ENCODE peak calls at places on chromosomes 13 and 19, in five cellular contexts. One of them, this sample, is unnamed. For H3K36me3, the result is how much of the 10 kb centered on the place peaks cover.

GRCh38 chr19:53865918-53866696 is 1.6 kb upstream of the MYADM start:
- DNase-seq in GM23248: peak
- DNase-seq in endodermal cell: peak
- DNase-seq in uterus: peak
- DNase-seq in CD8-positive, alpha-beta T cell: peak
- DNase-seq in this sample: peak

GRCh38 chr19:11384778-11385129 is 640 bp upstream of the EPOR start:
- DNase-seq in GM23248: no peak
- DNase-seq in endodermal cell: no peak
- DNase-seq in uterus: no peak
- DNase-seq in CD8-positive, alpha-beta T cell: no peak
- DNase-seq in this sample: no peak

GRCh38 chr19:5338661-5339469 is 1.7 kb downstream of the PTPRS start:
- DNase-seq in GM23248: no peak
- DNase-seq in endodermal cell: peak
- DNase-seq in uterus: no peak
- DNase-seq in CD8-positive, alpha-beta T cell: no peak
- DNase-seq in this sample: no peak

GRCh38 chr13:40061466-40062450 is 406.3 kb downstream of the COG6 start:
- DNase-seq in GM23248: peak
- DNase-seq in endodermal cell: no peak
- DNase-seq in uterus: no peak
- DNase-seq in CD8-positive, alpha-beta T cell: no peak
- DNase-seq in this sample: no peak

GRCh38 chr13:28494861-28495585 is at the start of gene FLT1:
- DNase-seq in GM23248: peak
- DNase-seq in endodermal cell: peak
- DNase-seq in uterus: peak
- DNase-seq in CD8-positive, alpha-beta T cell: peak
- DNase-seq in this sample: peak

GRCh38 chr13:94263038-94263437 is 216.4 kb downstream of the DCT start:
- DNase-seq in GM23248: no peak
- DNase-seq in endodermal cell: no peak
- DNase-seq in uterus: no peak
- DNase-seq in CD8-positive, alpha-beta T cell: no peak
- DNase-seq in this sample: no peak

GRCh38 chr13:32726374-32727037 is 140.3 kb downstream of the PDS5B start:
- DNase-seq in GM23248: peak
- DNase-seq in endodermal cell: no peak
- DNase-seq in uterus: no peak
- DNase-seq in CD8-positive, alpha-beta T cell: no peak
- DNase-seq in this sample: no peak

GRCh38 chr19:3338541-3339181 is 27.7 kb upstream of the NFIC start:
- DNase-seq in GM23248: no peak
- DNase-seq in endodermal cell: no peak
- DNase-seq in uterus: peak
- DNase-seq in CD8-positive, alpha-beta T cell: peak
- DNase-seq in this sample: peak

GRCh38 chr19:44658069-44658727 is 13.1 kb upstream of the CEACAM19 start:
- DNase-seq in GM23248: peak
- DNase-seq in endodermal cell: no peak
- DNase-seq in uterus: no peak
- DNase-seq in CD8-positive, alpha-beta T cell: no peak
- DNase-seq in this sample: no peak

GRCh38 chr19:32876919-32877285 is 7.3 kb upstream of the SLC7A9 start:
- DNase-seq in GM23248: no peak
- DNase-seq in endodermal cell: no peak
- DNase-seq in uterus: no peak
- DNase-seq in CD8-positive, alpha-beta T cell: no peak
- DNase-seq in this sample: peak

GRCh38 chr13:25190256-25190655 is 18.2 kb upstream of the AMER2 start:
- DNase-seq in GM23248: no peak
- DNase-seq in endodermal cell: peak
- DNase-seq in uterus: no peak
- DNase-seq in CD8-positive, alpha-beta T cell: no peak
- DNase-seq in this sample: no peak

GRCh38 chr13:25196971-25197370 is 24.9 kb upstream of the AMER2 start:
- DNase-seq in GM23248: no peak
- DNase-seq in endodermal cell: no peak
- DNase-seq in uterus: no peak
- DNase-seq in CD8-positive, alpha-beta T cell: no peak
- DNase-seq in this sample: no peak

GRCh38 chr13:25192052-25192451 is 20.0 kb upstream of the AMER2 start:
- DNase-seq in GM23248: no peak
- DNase-seq in endodermal cell: no peak
- DNase-seq in uterus: no peak
- DNase-seq in CD8-positive, alpha-beta T cell: no peak
- DNase-seq in this sample: no peak

GRCh38 chr13:25192936-25193335 is 20.8 kb upstream of the AMER2 start:
- DNase-seq in GM23248: no peak
- DNase-seq in endodermal cell: no peak
- DNase-seq in uterus: no peak
- DNase-seq in CD8-positive, alpha-beta T cell: no peak
- DNase-seq in this sample: no peak

GRCh38 chr13:25192489-25192888 is 20.4 kb upstream of the AMER2 start:
- DNase-seq in GM23248: no peak
- DNase-seq in endodermal cell: no peak
- DNase-seq in uterus: no peak
- DNase-seq in CD8-positive, alpha-beta T cell: no peak
- DNase-seq in this sample: no peak
- H3K36me3 ChIP-seq in GM23248: under half
- H3K36me3 ChIP-seq in endodermal cell: under half
- H3K36me3 ChIP-seq in uterus: under half
- H3K36me3 ChIP-seq in CD8-positive, alpha-beta T cell: under half
- H3K36me3 ChIP-seq in this sample: under half

GRCh38 chr13:113049981-113050380 is 55.6 kb upstream of the F7 start:
- DNase-seq in GM23248: no peak
- DNase-seq in endodermal cell: no peak
- DNase-seq in uterus: no peak
- DNase-seq in CD8-positive, alpha-beta T cell: no peak
- DNase-seq in this sample: peak
- H3K4me3 ChIP-seq in GM23248: no peak
- H3K4me3 ChIP-seq in endodermal cell: no peak
- H3K4me3 ChIP-seq in uterus: no peak
- H3K4me3 ChIP-seq in CD8-positive, alpha-beta T cell: no peak
- H3K4me3 ChIP-seq in this sample: no peak

GRCh38 chr13:113758651-113759524 is at the start of gene TMEM255B:
- DNase-seq in GM23248: peak
- DNase-seq in endodermal cell: peak
- DNase-seq in uterus: peak
- DNase-seq in CD8-positive, alpha-beta T cell: peak
- DNase-seq in this sample: peak

GRCh38 chr13:113761136-113761535 is 2.1 kb downstream of the TMEM255B start:
- DNase-seq in GM23248: no peak
- DNase-seq in endodermal cell: peak
- DNase-seq in uterus: no peak
- DNase-seq in CD8-positive, alpha-beta T cell: no peak
- DNase-seq in this sample: peak

GRCh38 chr13:113762538-113762937 is 3.5 kb downstream of the TMEM255B start:
- DNase-seq in GM23248: no peak
- DNase-seq in endodermal cell: peak
- DNase-seq in uterus: no peak
- DNase-seq in CD8-positive, alpha-beta T cell: no peak
- DNase-seq in this sample: peak

GRCh38 chr13:113762075-113762474 is 3.0 kb downstream of the TMEM255B start:
- DNase-seq in GM23248: no peak
- DNase-seq in endodermal cell: no peak
- DNase-seq in uterus: no peak
- DNase-seq in CD8-positive, alpha-beta T cell: no peak
- DNase-seq in this sample: no peak

DNA sequence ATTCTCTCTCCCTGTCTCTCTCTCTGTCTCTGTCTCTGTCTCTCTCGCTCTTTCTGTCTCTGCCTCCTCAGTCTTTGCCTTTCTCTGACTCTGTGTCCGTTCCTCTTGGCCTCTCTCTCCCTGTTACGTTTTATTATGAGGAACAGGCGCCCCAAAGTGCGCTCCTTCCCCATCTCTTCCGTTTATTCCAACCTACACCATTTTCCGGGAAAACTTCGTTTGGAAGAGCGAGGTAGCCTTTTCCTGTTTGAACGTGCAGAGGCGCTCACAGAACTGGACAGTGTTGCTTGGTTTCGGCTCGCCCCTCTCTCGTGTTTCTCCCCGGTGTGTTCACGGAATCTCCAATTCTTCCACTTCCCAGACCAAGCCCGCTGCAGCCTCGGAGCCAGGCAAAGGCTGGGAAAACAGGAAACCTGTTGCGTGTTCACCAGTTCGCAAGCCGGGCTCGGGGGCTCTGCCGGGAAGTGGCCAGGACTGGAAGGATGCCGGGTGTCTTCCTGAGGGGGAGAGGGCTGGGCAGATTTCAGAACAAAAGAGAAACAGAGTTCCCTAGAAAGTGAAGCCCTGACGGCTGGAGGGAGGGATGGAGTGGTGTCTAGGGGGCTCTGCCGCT is 605 bp downstream of the TMEM255B start:
- DNase-seq in GM23248: peak
- DNase-seq in endodermal cell: peak
- DNase-seq in uterus: peak
- DNase-seq in CD8-positive, alpha-beta T cell: no peak
- DNase-seq in this sample: peak
- H3K27ac ChIP-seq in GM23248: no peak
- H3K27ac ChIP-seq in endodermal cell: no peak
- H3K27ac ChIP-seq in uterus: peak
- H3K27ac ChIP-seq in CD8-positive, alpha-beta T cell: no peak
- H3K27ac ChIP-seq in this sample: peak

GRCh38 chr19:2184422-2185012 is 20.8 kb downstream of the DOT1L start:
- DNase-seq in GM23248: no peak
- DNase-seq in endodermal cell: no peak
- DNase-seq in uterus: no peak
- DNase-seq in CD8-positive, alpha-beta T cell: no peak
- DNase-seq in this sample: no peak
- H3K36me3 ChIP-seq in GM23248: under half
- H3K36me3 ChIP-seq in endodermal cell: under half
- H3K36me3 ChIP-seq in uterus: under half
- H3K36me3 ChIP-seq in CD8-positive, alpha-beta T cell: under half
- H3K36me3 ChIP-seq in this sample: under half

DNA sequence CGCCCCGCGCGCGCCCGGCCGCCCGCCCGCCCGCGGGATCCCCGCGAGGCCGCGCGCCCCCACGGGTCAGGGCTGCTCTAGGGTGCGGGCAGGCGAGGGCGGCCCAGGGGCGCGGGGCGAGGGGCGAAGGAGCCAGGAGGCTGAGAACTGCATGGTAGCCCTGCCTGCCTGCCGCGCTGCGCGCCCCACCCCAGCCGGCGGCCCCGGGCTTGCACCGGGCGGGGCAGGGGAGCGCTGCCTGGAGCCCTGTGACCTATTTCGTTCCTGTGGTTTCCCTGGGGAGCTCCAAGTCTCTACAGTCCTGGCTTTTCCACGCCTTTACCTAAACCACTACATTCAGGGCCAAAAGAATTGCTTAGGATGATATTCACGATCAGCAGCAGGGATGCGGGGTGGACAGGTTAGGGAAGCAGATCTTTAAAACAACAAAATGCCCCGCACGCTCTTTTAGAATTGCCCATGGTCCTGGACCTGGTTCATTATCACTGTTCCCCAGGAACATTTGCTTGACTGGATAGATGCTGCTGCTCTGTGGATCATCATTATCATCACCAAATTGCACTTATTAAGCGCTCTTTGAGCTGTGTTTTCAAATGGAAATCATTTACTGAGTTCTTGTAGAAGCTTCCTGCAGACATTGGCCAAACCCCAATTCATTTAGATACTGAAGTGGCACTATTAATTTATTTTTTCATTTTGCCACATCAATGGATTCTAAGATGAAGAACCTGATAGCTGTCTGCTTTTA is 423 bp upstream of the GPR12 start:
- DNase-seq in GM23248: no peak
- DNase-seq in endodermal cell: peak
- DNase-seq in uterus: no peak
- DNase-seq in CD8-positive, alpha-beta T cell: no peak
- DNase-seq in this sample: no peak
- H3K4me3 ChIP-seq in GM23248: no peak
- H3K4me3 ChIP-seq in endodermal cell: no peak
- H3K4me3 ChIP-seq in uterus: no peak
- H3K4me3 ChIP-seq in CD8-positive, alpha-beta T cell: no peak
- H3K4me3 ChIP-seq in this sample: peak

GRCh38 chr13:30305456-30305855 is 1.9 kb downstream of the KATNAL1 start:
- DNase-seq in GM23248: no peak
- DNase-seq in endodermal cell: no peak
- DNase-seq in uterus: no peak
- DNase-seq in CD8-positive, alpha-beta T cell: no peak
- DNase-seq in this sample: no peak
- H3K27ac ChIP-seq in GM23248: no peak
- H3K27ac ChIP-seq in endodermal cell: no peak
- H3K27ac ChIP-seq in uterus: peak
- H3K27ac ChIP-seq in CD8-positive, alpha-beta T cell: no peak
- H3K27ac ChIP-seq in this sample: no peak

GRCh38 chr19:27733551-27734266 is 1479.2 kb downstream of the UQCRFS1 start:
- DNase-seq in GM23248: no peak
- DNase-seq in endodermal cell: no peak
- DNase-seq in uterus: no peak
- DNase-seq in CD8-positive, alpha-beta T cell: peak
- DNase-seq in this sample: no peak
- H3K36me3 ChIP-seq in GM23248: under half
- H3K36me3 ChIP-seq in endodermal cell: under half
- H3K36me3 ChIP-seq in uterus: under half
- H3K36me3 ChIP-seq in CD8-positive, alpha-beta T cell: under half
- H3K36me3 ChIP-seq in this sample: under half

GRCh38 chr19:48470281-48470680 is 1.1 kb downstream of the CYTH2 start:
- DNase-seq in GM23248: no peak
- DNase-seq in endodermal cell: no peak
- DNase-seq in uterus: no peak
- DNase-seq in CD8-positive, alpha-beta T cell: no peak
- DNase-seq in this sample: peak

GRCh38 chr19:48469056-48469881 is at the start of gene CYTH2:
- DNase-seq in GM23248: peak
- DNase-seq in endodermal cell: peak
- DNase-seq in uterus: peak
- DNase-seq in CD8-positive, alpha-beta T cell: peak
- DNase-seq in this sample: peak

GRCh38 chr19:48466571-48467325 is 2.4 kb upstream of the CYTH2 start:
- DNase-seq in GM23248: peak
- DNase-seq in endodermal cell: no peak
- DNase-seq in uterus: no peak
- DNase-seq in CD8-positive, alpha-beta T cell: no peak
- DNase-seq in this sample: no peak

GRCh38 chr19:48470856-48471255 is 1.7 kb downstream of the CYTH2 start:
- DNase-seq in GM23248: no peak
- DNase-seq in endodermal cell: no peak
- DNase-seq in uterus: no peak
- DNase-seq in CD8-positive, alpha-beta T cell: no peak
- DNase-seq in this sample: no peak

GRCh38 chr19:48468806-48469055 is 438 bp upstream of the CYTH2 start:
- DNase-seq in GM23248: no peak
- DNase-seq in endodermal cell: no peak
- DNase-seq in uterus: no peak
- DNase-seq in CD8-positive, alpha-beta T cell: no peak
- DNase-seq in this sample: no peak
- H3K4me3 ChIP-seq in GM23248: peak
- H3K4me3 ChIP-seq in endodermal cell: peak
- H3K4me3 ChIP-seq in uterus: peak
- H3K4me3 ChIP-seq in CD8-positive, alpha-beta T cell: peak
- H3K4me3 ChIP-seq in this sample: peak

This sample was measured in spleen.